ENCODE peak calls at places on chromosomes 1 and 21, in four cellular contexts. D is HepG2, U is GM12878, A is K562. W is an unnamed sample.

GRCh38 chr1:207868252-207868768 is 42.6 kb downstream of the CD34 start:
- DNase-seq in D (no peak), U (no peak), A (peak), W (peak)

GRCh38 chr1:204465469-204466415 is 28.9 kb downstream of the PIK3C2B start:
- DNase-seq in D (no peak), U (peak), A (peak), W (no peak)

GRCh38 chr1:231424950-231425805 is 3.1 kb upstream of the EGLN1 start:
- DNase-seq in D (no peak), U (no peak), A (no peak), W (no peak)

GRCh38 chr1:150150511-150151021 is 850 bp downstream of the PLEKHO1 start:
- DNase-seq in D (no peak), U (no peak), A (peak), W (peak)

GRCh38 chr1:23555225-23555801 is 4.0 kb downstream of the ID3 start:
- DNase-seq in D (no peak), U (no peak), A (peak), W (peak)

GRCh38 chr1:15757575-15758401 is 807 bp upstream of the FBLIM1 start:
- DNase-seq in D (no peak), U (no peak), A (no peak), W (peak)

GRCh38 chr21:43865471-43866181 is 603 bp downstream of the AGPAT3 start:
- DNase-seq in D (no peak), U (no peak), A (peak), W (no peak)

GRCh38 chr1:115251856-115252255 is 86.2 kb downstream of the NGF start:
- DNase-seq in D (no peak), U (no peak), A (no peak), W (no peak)

GRCh38 chr1:1024421-1025415 is 4.8 kb downstream of the AGRN start:
- DNase-seq in D (peak), U (no peak), A (no peak), W (peak)

GRCh38 chr1:210235363-210236053 is 2.9 kb downstream of the SERTAD4 start:
- DNase-seq in D (no peak), U (no peak), A (no peak), W (no peak)

GRCh38 chr1:63775418-63776127 is 1.8 kb downstream of the ROR1 start:
- DNase-seq in D (no peak), U (no peak), A (no peak), W (no peak)

GRCh38 chr1:222240536-222241181 is 307.2 kb downstream of the HHIPL2 start:
- DNase-seq in D (no peak), U (no peak), A (peak), W (no peak)

GRCh38 chr1:34262454-34262853 is 85.7 kb downstream of the C1orf94 start:
- DNase-seq in D (no peak), U (no peak), A (no peak), W (no peak)

GRCh38 chr1:59318271-59318865 is 21.5 kb downstream of the FGGY start:
- DNase-seq in D (no peak), U (no peak), A (no peak), W (no peak)

GRCh38 chr1:167127661-167128060 is 33.8 kb downstream of the STYXL2 start:
- DNase-seq in D (no peak), U (no peak), A (no peak), W (no peak)

GRCh38 chr1:167126811-167127210 is 32.9 kb downstream of the STYXL2 start:
- DNase-seq in D (no peak), U (no peak), A (no peak), W (no peak)

GRCh38 chr1:167127236-167127635 is 33.4 kb downstream of the STYXL2 start:
- DNase-seq in D (no peak), U (no peak), A (no peak), W (no peak)

GRCh38 chr1:167128261-167129227 is 34.7 kb downstream of the STYXL2 start:
- DNase-seq in D (no peak), U (no peak), A (no peak), W (no peak)

DNA sequence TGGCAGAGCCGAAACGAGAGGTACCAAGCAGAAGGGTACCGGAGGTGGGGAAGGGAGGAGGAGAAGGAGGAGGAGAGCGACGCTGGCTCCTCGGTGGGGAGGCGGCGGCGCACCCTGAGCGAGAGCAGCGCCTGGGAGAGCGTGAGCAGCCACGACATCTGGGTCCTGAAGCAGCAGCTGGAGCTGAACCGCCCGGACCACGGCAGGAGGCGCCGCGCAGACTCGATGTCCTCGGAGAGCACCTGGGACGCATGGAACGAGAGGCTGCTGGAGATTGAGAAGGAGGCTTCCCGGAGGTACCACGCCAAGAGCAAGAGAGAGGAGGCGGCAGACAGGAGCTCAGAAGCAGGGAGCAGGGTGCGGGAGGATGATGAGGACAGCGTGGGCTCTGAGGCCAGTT is 32.4 kb downstream of the STYXL2 start:
- DNase-seq in D (no peak), U (no peak), A (no peak), W (no peak)
- TF ChIP-seq TCF7 in D (no peak), U (no peak), A (no peak), W (no peak)

DNA sequence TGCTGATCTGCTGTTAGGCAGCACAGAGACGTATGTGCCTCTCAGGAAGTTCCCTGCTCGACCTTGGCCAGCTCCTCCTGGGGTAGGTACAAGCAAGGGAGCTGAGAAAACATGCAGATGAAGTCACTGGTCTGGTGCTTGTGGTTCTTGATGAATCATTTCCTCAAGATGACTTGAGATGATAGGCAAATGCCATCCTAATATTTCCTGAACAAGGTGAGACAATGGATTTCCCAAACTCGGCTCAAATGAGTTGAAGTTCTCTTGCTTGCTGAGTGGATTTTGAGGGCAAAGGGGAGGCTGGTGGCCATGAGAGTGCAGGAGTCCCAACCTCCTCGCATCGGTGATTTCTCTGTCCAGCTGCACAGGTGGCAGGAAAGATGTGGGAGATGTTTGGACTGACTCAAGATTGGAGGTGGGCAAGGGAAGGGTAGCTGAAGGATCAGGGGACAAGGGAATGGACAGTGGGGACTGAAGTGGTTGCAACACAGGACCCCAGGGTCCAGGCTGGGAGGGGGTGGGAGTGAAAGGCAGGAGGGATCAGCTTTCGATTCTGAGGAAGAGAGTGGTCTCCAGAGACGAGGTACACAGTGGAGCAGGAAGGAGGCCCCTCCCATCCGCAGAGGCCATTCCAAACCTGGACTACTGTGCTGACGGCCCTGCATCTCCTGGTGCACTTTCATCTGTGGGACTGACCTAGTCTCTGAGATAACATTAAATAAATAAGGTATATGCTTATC is 63.9 kb downstream of the CAPN2 start:
- DNase-seq in D (no peak), U (no peak), A (peak), W (no peak)
- TF ChIP-seq TCF7 in D (no peak), U (no peak), A (no peak), W (no peak)

GRCh38 chr1:11479375-11479979 is 522 bp downstream of the DISP3 start:
- DNase-seq in D (no peak), U (no peak), A (no peak), W (no peak)

GRCh38 chr1:11481019-11481418 is 2.1 kb downstream of the DISP3 start:
- DNase-seq in D (no peak), U (no peak), A (no peak), W (no peak)

GRCh38 chr1:11482186-11482585 is 3.2 kb downstream of the DISP3 start:
- DNase-seq in D (no peak), U (no peak), A (no peak), W (no peak)

GRCh38 chr1:11475718-11476117 is 3.2 kb upstream of the DISP3 start:
- DNase-seq in D (no peak), U (no peak), A (no peak), W (no peak)

DNA sequence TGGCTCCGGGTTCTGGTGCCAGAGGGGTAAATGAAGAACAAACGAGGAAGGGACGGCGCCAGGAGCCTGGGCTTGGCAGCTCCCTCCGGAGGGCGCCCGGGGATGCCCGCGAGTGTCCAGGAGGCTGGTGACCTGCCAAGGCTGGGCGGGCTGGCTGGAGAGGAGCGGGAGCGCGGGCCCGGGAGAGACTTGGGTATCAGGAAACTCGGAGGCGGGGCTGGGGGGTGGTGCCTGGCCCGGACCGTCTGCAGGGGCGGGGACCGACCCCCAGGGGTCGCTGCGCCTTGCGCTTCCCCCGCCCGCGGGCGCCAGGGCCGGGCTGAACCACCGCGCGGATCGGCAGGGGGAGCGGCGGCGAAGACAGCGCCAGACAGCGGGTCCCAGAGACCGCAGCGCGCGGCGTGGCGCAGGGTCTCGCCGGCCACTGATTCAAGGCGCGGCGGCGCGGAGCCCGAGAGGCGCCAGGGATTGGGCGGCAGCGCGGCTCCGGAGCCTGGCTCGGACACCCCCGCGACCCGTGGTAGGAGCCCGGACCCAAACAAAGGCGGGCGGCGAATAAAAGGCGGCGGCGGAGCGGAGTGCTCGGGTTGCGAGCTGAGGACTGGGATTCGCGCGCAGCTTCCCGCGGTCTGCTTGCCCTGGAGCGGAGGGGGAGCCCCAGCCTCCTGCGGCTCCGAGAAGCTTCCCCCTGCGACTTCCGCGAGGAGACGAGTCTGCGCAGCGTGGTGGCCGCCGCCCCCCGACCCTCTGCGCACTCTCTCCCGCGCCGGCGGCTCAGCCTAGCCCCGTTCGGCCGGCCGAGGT is at the start of gene DISP3:
- DNase-seq in D (peak), U (peak), A (peak), W (peak)
- TF ChIP-seq TCF7 in D (no peak), U (no peak), A (peak), W (no peak)

DNA sequence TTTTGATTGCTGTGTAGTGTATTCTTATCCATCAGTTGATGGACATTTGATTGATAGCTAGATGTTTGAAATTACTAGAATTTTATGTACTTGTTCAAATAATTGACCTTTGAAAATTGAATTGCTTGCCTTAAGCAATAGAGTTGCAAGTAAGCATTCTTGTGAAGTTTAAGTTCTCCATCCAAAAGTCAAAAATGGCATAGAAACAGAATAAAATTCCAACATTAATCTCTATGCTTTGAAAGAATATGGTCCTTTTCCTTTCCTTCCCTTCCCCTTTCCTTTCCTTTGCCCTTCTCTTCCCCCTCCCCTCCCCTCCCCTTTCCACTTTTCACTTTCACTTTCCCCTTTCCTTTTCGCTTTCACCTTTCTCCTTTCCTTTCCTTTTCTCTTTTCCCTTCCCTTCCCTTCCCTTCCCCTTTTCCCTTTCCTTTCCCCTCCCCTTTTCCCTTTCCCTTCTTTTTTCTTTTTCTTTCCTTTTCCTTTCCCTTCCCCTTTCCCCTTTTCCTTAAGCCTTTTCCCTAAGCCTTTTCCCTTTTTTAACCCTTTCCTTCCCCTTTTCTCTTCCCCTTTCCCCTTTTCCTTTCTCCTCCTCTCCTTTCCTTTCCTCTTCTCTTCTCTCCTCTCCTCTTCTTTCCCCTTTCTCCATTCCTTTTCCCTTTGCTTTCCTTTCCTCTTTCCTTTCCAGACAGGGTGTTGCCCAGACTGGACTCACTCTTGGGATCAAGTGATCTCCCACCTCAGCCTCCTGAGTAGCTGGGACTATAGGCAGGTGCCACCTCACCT is 67.4 kb downstream of the SASS6 start:
- DNase-seq in D (no peak), U (no peak), A (no peak), W (no peak)
- TF ChIP-seq TCF7 in D (no peak), U (no peak), A (no peak), W (no peak)

GRCh38 chr1:53147171-53147570 is 4.7 kb upstream of the SLC1A7 start:
- DNase-seq in D (no peak), U (no peak), A (no peak), W (no peak)
- TF ChIP-seq TCF7 in D (no peak), U (no peak), A (no peak), W (no peak)

GRCh38 chr1:22053018-22053860 is 730 bp downstream of the CDC42 start:
- DNase-seq in D (peak), U (no peak), A (peak), W (peak)
- TF ChIP-seq TCF7 in D (no peak), U (no peak), A (no peak), W (no peak)

DNA sequence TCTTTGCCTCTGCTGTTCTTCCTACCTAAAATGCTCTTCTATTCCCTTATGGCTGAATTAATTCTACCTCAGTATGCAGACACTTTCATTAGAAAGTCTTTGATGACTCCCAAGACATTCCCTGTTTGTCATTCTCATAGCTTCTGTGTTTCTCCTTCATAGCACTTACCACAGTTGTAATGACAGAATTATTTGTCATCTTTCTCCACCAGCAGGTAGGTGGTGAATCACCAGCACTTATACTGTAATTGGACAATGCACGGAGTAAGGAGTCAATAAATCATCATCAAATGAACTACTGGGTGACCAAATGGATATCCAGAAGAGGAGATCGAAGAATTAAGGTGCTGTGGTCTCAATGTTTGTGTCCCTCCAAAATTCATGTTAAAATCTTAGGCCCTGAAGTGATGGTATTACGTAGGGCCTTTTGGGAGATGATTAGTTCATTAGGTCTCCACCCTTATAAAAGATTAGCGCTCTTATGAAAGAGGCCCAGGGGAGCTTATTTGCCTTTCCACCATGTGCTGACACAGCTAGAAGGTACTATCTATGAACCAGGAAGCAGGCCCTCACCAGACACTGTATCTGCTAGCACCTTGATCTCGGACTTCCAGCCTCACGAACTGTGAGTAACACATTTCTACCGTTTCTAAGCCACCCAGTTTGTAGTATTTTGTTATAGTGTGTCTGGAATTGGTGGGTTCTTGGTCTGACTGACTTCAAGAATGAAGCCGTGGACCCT is 2.4 kb upstream of the CCT8 start:
- DNase-seq in D (no peak), U (no peak), A (no peak), W (no peak)
- TF ChIP-seq TCF7 in D (no peak), U (no peak), A (no peak), W (no peak)